ENCODE peak calls at places on chromosomes 2 and 18, in eight cellular contexts. R, L, Y, Z, P, O, B and V are unnamed samples.

GRCh38 chr2:20661028-20661980 is 5.6 kb upstream of the GDF7 start:
- DNase-seq in R (peak; percentile 66), L (no peak), Y (peak; percentile 58), Z (peak; percentile 86), P (peak; percentile 35), O (peak; percentile 61), B (peak; percentile 76), V (peak; percentile 54)

GRCh38 chr2:10220516-10221391 is 82.0 kb upstream of the HPCAL1 start:
- DNase-seq in R (no peak), L (no peak), Y (no peak), Z (peak; percentile 90), P (no peak), O (peak; percentile 59), B (no peak), V (no peak)

GRCh38 chr18:48027401-48027931 is 97.0 kb upstream of the SMAD2 start:
- DNase-seq in R (no peak), L (no peak), Y (peak; percentile 91), Z (no peak), P (no peak), O (no peak), B (no peak), V (no peak)

GRCh38 chr2:190563109-190563508 is 28.6 kb upstream of the NEMP2 start:
- DNase-seq in R (peak; percentile 22), L (no peak), Y (peak; percentile 36), Z (no peak), P (no peak), O (no peak), B (no peak), V (peak; percentile 20)

GRCh38 chr18:76859474-76860339 is 37.4 kb downstream of the ZNF236 start:
- DNase-seq in R (no peak), L (no peak), Y (no peak), Z (no peak), P (no peak), O (no peak), B (peak; percentile 42), V (no peak)

GRCh38 chr2:233359823-233360222 is 5.5 kb downstream of the DGKD start:
- DNase-seq in R (no peak), L (no peak), Y (no peak), Z (no peak), P (no peak), O (no peak), B (no peak), V (no peak)

GRCh38 chr18:48961547-48961946 is 10.8 kb upstream of the SMAD7 start:
- DNase-seq in R (no peak), L (no peak), Y (no peak), Z (no peak), P (no peak), O (no peak), B (no peak), V (no peak)

GRCh38 chr2:236179653-236180500 is 11.7 kb upstream of the GBX2 start:
- DNase-seq in R (no peak), L (no peak), Y (no peak), Z (peak; percentile 56), P (no peak), O (no peak), B (no peak), V (no peak)

GRCh38 chr2:19747310-19748072 is 154.3 kb downstream of the TTC32 start:
- DNase-seq in R (no peak), L (no peak), Y (no peak), Z (no peak), P (no peak), O (no peak), B (no peak), V (no peak)

GRCh38 chr2:36480596-36480995 is 117.4 kb downstream of the FEZ2 start:
- DNase-seq in R (no peak), L (no peak), Y (no peak), Z (no peak), P (no peak), O (no peak), B (no peak), V (no peak)

GRCh38 chr2:230941202-230942180 is 16.4 kb upstream of the GPR55 start:
- DNase-seq in R (peak; percentile 4), L (no peak), Y (no peak), Z (no peak), P (no peak), O (no peak), B (no peak), V (no peak)

GRCh38 chr2:48170281-48170680 is 264.0 kb upstream of the FBXO11 start:
- DNase-seq in R (no peak), L (no peak), Y (no peak), Z (no peak), P (no peak), O (peak; percentile 38), B (no peak), V (no peak)

GRCh38 chr2:120919771-120920437 is 184.2 kb downstream of the GLI2 start:
- DNase-seq in R (no peak), L (no peak), Y (peak; percentile 49), Z (no peak), P (no peak), O (peak; percentile 27), B (no peak), V (no peak)

GRCh38 chr2:189580267-189580661 is 322 bp downstream of the SLC40A1 start:
- DNase-seq in R (no peak), L (peak; percentile 43), Y (peak; percentile 14), Z (no peak), P (no peak), O (no peak), B (peak; percentile 38), V (peak; percentile 15)

GRCh38 chr2:188695953-188696352 is 278.2 kb upstream of the COL3A1 start:
- DNase-seq in R (no peak), L (no peak), Y (no peak), Z (peak; percentile 78), P (no peak), O (peak; percentile 59), B (no peak), V (no peak)

GRCh38 chr2:125405816-125406215 is 1250.1 kb upstream of the GYPC start:
- DNase-seq in R (no peak), L (no peak), Y (no peak), Z (peak; percentile 81), P (no peak), O (peak; percentile 86), B (no peak), V (no peak)

GRCh38 chr2:218806346-218806978 is 24.5 kb downstream of the CYP27A1 start:
- DNase-seq in R (no peak), L (no peak), Y (peak; percentile 89), Z (peak; percentile 79), P (no peak), O (peak; percentile 84), B (no peak), V (no peak)

GRCh38 chr18:8365528-8365927 is 243.7 kb upstream of the RAB12 start:
- DNase-seq in R (no peak), L (no peak), Y (no peak), Z (no peak), P (no peak), O (no peak), B (no peak), V (no peak)

GRCh38 chr2:194745532-194746146 is 911.4 kb upstream of the SLC39A10 start:
- DNase-seq in R (no peak), L (no peak), Y (no peak), Z (no peak), P (no peak), O (no peak), B (no peak), V (no peak)

GRCh38 chr2:181680937-181681811 is 857 bp upstream of the NEUROD1 start:
- DNase-seq in R (no peak), L (no peak), Y (no peak), Z (no peak), P (no peak), O (no peak), B (no peak), V (no peak)

GRCh38 chr2:215773728-215774127 is 239.6 kb downstream of the MREG start:
- DNase-seq in R (no peak), L (no peak), Y (no peak), Z (peak; percentile 63), P (no peak), O (peak; percentile 72), B (no peak), V (no peak)

GRCh38 chr2:175227382-175227781 is 45.9 kb upstream of the ATP5MC3 start:
- DNase-seq in R (no peak), L (no peak), Y (no peak), Z (no peak), P (no peak), O (no peak), B (peak; percentile 5), V (no peak)

GRCh38 chr2:175233135-175233719 is 51.7 kb upstream of the ATP5MC3 start:
- DNase-seq in R (no peak), L (no peak), Y (no peak), Z (peak; percentile 90), P (no peak), O (peak; percentile 72), B (no peak), V (no peak)

GRCh38 chr2:175234153-175234552 is 52.6 kb upstream of the ATP5MC3 start:
- DNase-seq in R (no peak), L (no peak), Y (no peak), Z (no peak), P (no peak), O (no peak), B (no peak), V (no peak)

GRCh38 chr2:175228179-175228578 is 46.7 kb upstream of the ATP5MC3 start:
- DNase-seq in R (no peak), L (no peak), Y (no peak), Z (no peak), P (no peak), O (no peak), B (no peak), V (no peak)
- H3K9me3 ChIP-seq in R (no peaks in the 10 kb centered on the region), L (no peaks in the 10 kb centered on the region), Y (no peaks in the 10 kb centered on the region), Z (no peaks in the 10 kb centered on the region), P (no peaks in the 10 kb centered on the region), O (no peaks in the 10 kb centered on the region), B (no peaks in the 10 kb centered on the region), V (no peaks in the 10 kb centered on the region)

GRCh38 chr2:213475433-213475832 is 191.2 kb downstream of the SPAG16 start:
- DNase-seq in R (no peak), L (no peak), Y (no peak), Z (no peak), P (no peak), O (no peak), B (no peak), V (no peak)

GRCh38 chr2:213476641-213477040 is 192.4 kb downstream of the SPAG16 start:
- DNase-seq in R (no peak), L (no peak), Y (no peak), Z (peak; percentile 6), P (no peak), O (no peak), B (no peak), V (no peak)
- H3K9me3 ChIP-seq in R (peaks cover 5% of the 10 kb centered on the region), L (no peaks in the 10 kb centered on the region), Y (no peaks in the 10 kb centered on the region), Z (peaks cover 14% of the 10 kb centered on the region), P (no peaks in the 10 kb centered on the region), O (peaks cover 8% of the 10 kb centered on the region), B (peaks cover 7% of the 10 kb centered on the region), V (peaks cover 22% of the 10 kb centered on the region)

GRCh38 chr2:27290571-27290970 is 8.3 kb downstream of the TRIM54 start:
- DNase-seq in R (no peak), L (no peak), Y (no peak), Z (no peak), P (no peak), O (no peak), B (no peak), V (no peak)
- H3K9me3 ChIP-seq in R (no peaks in the 10 kb centered on the region), L (no peaks in the 10 kb centered on the region), Y (no peaks in the 10 kb centered on the region), Z (no peaks in the 10 kb centered on the region), P (no peaks in the 10 kb centered on the region), O (no peaks in the 10 kb centered on the region), B (no peaks in the 10 kb centered on the region), V (no peaks in the 10 kb centered on the region)

DNA sequence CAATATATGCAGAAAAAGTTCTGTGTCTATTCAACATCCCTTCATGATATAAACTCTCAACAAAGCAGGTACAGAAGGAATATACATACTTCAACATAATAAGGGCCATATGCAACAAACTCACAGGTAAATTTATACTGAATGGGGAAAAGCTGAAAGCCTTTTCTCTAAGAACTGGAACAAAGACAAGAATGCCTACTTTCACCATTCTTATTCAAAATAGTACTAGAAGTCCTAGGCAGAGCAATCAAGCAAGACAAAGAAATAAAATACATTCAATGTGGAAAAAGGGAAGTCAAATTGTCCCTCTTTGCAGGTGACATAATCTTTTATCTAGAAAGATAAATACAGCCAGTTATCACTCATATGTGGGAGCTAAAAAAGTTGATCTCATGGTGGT is 116.3 kb downstream of the ACVR1 start:
- DNase-seq in R (no peak), L (no peak), Y (no peak), Z (no peak), P (no peak), O (no peak), B (no peak), V (no peak)
- H3K9me3 ChIP-seq in R (peaks cover 6% of the 10 kb centered on the region), L (no peaks in the 10 kb centered on the region), Y (no peaks in the 10 kb centered on the region), Z (no peaks in the 10 kb centered on the region), P (no peaks in the 10 kb centered on the region), O (no peaks in the 10 kb centered on the region), B (peaks cover 12% of the 10 kb centered on the region), V (peaks cover 9% of the 10 kb centered on the region)